ENCODE peak calls at places on chromosomes 12 and 14, in seven cellular contexts. One of them, this sample, is unnamed. For H3K36me3, the result is how much of the 10 kb centered on the place peaks cover.

GRCh38 chr12:68007466-68007865 is 18.2 kb downstream of the IFNG-AS1 start:
- DNase-seq in tibial artery: no peak
- DNase-seq in lower lobe of right lung: no peak
- DNase-seq in fibroblast of lung: peak
- DNase-seq in left ventricle myocardium inferior: no peak
- DNase-seq in pancreas: no peak
- DNase-seq in CD8-positive, alpha-beta memory T cell: no peak
- DNase-seq in this sample: no peak

GRCh38 chr12:38154096-38155019 is 162.2 kb upstream of the ALG10B start:
- DNase-seq in tibial artery: no peak
- DNase-seq in lower lobe of right lung: no peak
- DNase-seq in fibroblast of lung: no peak
- DNase-seq in left ventricle myocardium inferior: no peak
- DNase-seq in pancreas: no peak
- DNase-seq in CD8-positive, alpha-beta memory T cell: no peak
- DNase-seq in this sample: no peak

GRCh38 chr12:107079172-107080011 is 14.0 kb downstream of the CRY1 start:
- DNase-seq in tibial artery: no peak
- DNase-seq in lower lobe of right lung: no peak
- DNase-seq in fibroblast of lung: peak
- DNase-seq in left ventricle myocardium inferior: no peak
- DNase-seq in pancreas: no peak
- DNase-seq in CD8-positive, alpha-beta memory T cell: peak
- DNase-seq in this sample: no peak

GRCh38 chr14:60651936-60652673 is 2.8 kb upstream of the SIX1 start:
- DNase-seq in tibial artery: no peak
- DNase-seq in lower lobe of right lung: no peak
- DNase-seq in fibroblast of lung: peak
- DNase-seq in left ventricle myocardium inferior: no peak
- DNase-seq in pancreas: no peak
- DNase-seq in CD8-positive, alpha-beta memory T cell: no peak
- DNase-seq in this sample: no peak

GRCh38 chr14:105019861-105020814 is 745 bp downstream of the CDCA4 start:
- DNase-seq in tibial artery: no peak
- DNase-seq in lower lobe of right lung: peak
- DNase-seq in fibroblast of lung: no peak
- DNase-seq in left ventricle myocardium inferior: no peak
- DNase-seq in pancreas: peak
- DNase-seq in CD8-positive, alpha-beta memory T cell: peak
- DNase-seq in this sample: no peak

GRCh38 chr14:20848316-20848954 is 42.8 kb upstream of the RNASE3 start:
- DNase-seq in tibial artery: no peak
- DNase-seq in lower lobe of right lung: no peak
- DNase-seq in fibroblast of lung: no peak
- DNase-seq in left ventricle myocardium inferior: no peak
- DNase-seq in pancreas: no peak
- DNase-seq in CD8-positive, alpha-beta memory T cell: no peak
- DNase-seq in this sample: no peak

GRCh38 chr14:32408018-32408417 is 78.9 kb downstream of the AKAP6 start:
- DNase-seq in tibial artery: peak
- DNase-seq in lower lobe of right lung: no peak
- DNase-seq in fibroblast of lung: no peak
- DNase-seq in left ventricle myocardium inferior: peak
- DNase-seq in pancreas: no peak
- DNase-seq in CD8-positive, alpha-beta memory T cell: no peak
- DNase-seq in this sample: peak

GRCh38 chr12:56271031-56271430 is 4.3 kb downstream of the COQ10A start:
- DNase-seq in tibial artery: no peak
- DNase-seq in lower lobe of right lung: no peak
- DNase-seq in fibroblast of lung: peak
- DNase-seq in left ventricle myocardium inferior: no peak
- DNase-seq in pancreas: no peak
- DNase-seq in CD8-positive, alpha-beta memory T cell: no peak
- DNase-seq in this sample: no peak

GRCh38 chr12:66776974-66777373 is 98.1 kb upstream of the GRIP1 start:
- DNase-seq in tibial artery: no peak
- DNase-seq in lower lobe of right lung: no peak
- DNase-seq in fibroblast of lung: no peak
- DNase-seq in left ventricle myocardium inferior: no peak
- DNase-seq in pancreas: no peak
- DNase-seq in CD8-positive, alpha-beta memory T cell: peak
- DNase-seq in this sample: no peak

GRCh38 chr14:98489115-98489514 is 782.9 kb downstream of the BCL11B start:
- DNase-seq in tibial artery: no peak
- DNase-seq in lower lobe of right lung: no peak
- DNase-seq in fibroblast of lung: no peak
- DNase-seq in left ventricle myocardium inferior: no peak
- DNase-seq in pancreas: no peak
- DNase-seq in CD8-positive, alpha-beta memory T cell: no peak
- DNase-seq in this sample: no peak

GRCh38 chr14:73784988-73785313 is 66.7 kb upstream of the PTGR2 start:
- DNase-seq in tibial artery: no peak
- DNase-seq in lower lobe of right lung: no peak
- DNase-seq in fibroblast of lung: no peak
- DNase-seq in left ventricle myocardium inferior: no peak
- DNase-seq in pancreas: no peak
- DNase-seq in CD8-positive, alpha-beta memory T cell: no peak
- DNase-seq in this sample: no peak

GRCh38 chr12:124094188-124094587 is 121.2 kb downstream of the ZNF664 start:
- DNase-seq in tibial artery: no peak
- DNase-seq in lower lobe of right lung: no peak
- DNase-seq in fibroblast of lung: no peak
- DNase-seq in left ventricle myocardium inferior: no peak
- DNase-seq in pancreas: no peak
- DNase-seq in CD8-positive, alpha-beta memory T cell: no peak
- DNase-seq in this sample: no peak

GRCh38 chr14:105165134-105165704 is 3.4 kb downstream of the JAG2 start:
- DNase-seq in tibial artery: no peak
- DNase-seq in lower lobe of right lung: no peak
- DNase-seq in fibroblast of lung: no peak
- DNase-seq in left ventricle myocardium inferior: no peak
- DNase-seq in pancreas: no peak
- DNase-seq in CD8-positive, alpha-beta memory T cell: no peak
- DNase-seq in this sample: no peak

GRCh38 chr14:61385002-61385685 is 63.8 kb downstream of the PRKCH start:
- DNase-seq in tibial artery: no peak
- DNase-seq in lower lobe of right lung: no peak
- DNase-seq in fibroblast of lung: no peak
- DNase-seq in left ventricle myocardium inferior: no peak
- DNase-seq in pancreas: no peak
- DNase-seq in CD8-positive, alpha-beta memory T cell: peak
- DNase-seq in this sample: no peak

GRCh38 chr14:46259536-46259935 is 392.0 kb downstream of the RPL10L start:
- DNase-seq in tibial artery: no peak
- DNase-seq in lower lobe of right lung: no peak
- DNase-seq in fibroblast of lung: no peak
- DNase-seq in left ventricle myocardium inferior: no peak
- DNase-seq in pancreas: no peak
- DNase-seq in CD8-positive, alpha-beta memory T cell: no peak
- DNase-seq in this sample: no peak

GRCh38 chr12:81811066-81811777 is 52.1 kb upstream of the PPFIA2 start:
- DNase-seq in tibial artery: peak
- DNase-seq in lower lobe of right lung: no peak
- DNase-seq in fibroblast of lung: no peak
- DNase-seq in left ventricle myocardium inferior: no peak
- DNase-seq in pancreas: no peak
- DNase-seq in CD8-positive, alpha-beta memory T cell: no peak
- DNase-seq in this sample: no peak

GRCh38 chr14:30779210-30779609 is 95.1 kb upstream of the COCH start:
- DNase-seq in tibial artery: no peak
- DNase-seq in lower lobe of right lung: no peak
- DNase-seq in fibroblast of lung: peak
- DNase-seq in left ventricle myocardium inferior: no peak
- DNase-seq in pancreas: no peak
- DNase-seq in CD8-positive, alpha-beta memory T cell: no peak
- DNase-seq in this sample: no peak

GRCh38 chr14:95037273-95037672 is 120.1 kb downstream of the DICER1 start:
- DNase-seq in tibial artery: no peak
- DNase-seq in lower lobe of right lung: no peak
- DNase-seq in fibroblast of lung: no peak
- DNase-seq in left ventricle myocardium inferior: no peak
- DNase-seq in pancreas: no peak
- DNase-seq in CD8-positive, alpha-beta memory T cell: no peak
- DNase-seq in this sample: no peak

GRCh38 chr12:93892431-93893210 is 215.4 kb downstream of the CRADD start:
- DNase-seq in tibial artery: no peak
- DNase-seq in lower lobe of right lung: no peak
- DNase-seq in fibroblast of lung: no peak
- DNase-seq in left ventricle myocardium inferior: no peak
- DNase-seq in pancreas: no peak
- DNase-seq in CD8-positive, alpha-beta memory T cell: no peak
- DNase-seq in this sample: no peak

GRCh38 chr12:78181544-78182162 is 351.0 kb downstream of the NAV3 start:
- DNase-seq in tibial artery: no peak
- DNase-seq in lower lobe of right lung: no peak
- DNase-seq in fibroblast of lung: peak
- DNase-seq in left ventricle myocardium inferior: no peak
- DNase-seq in pancreas: no peak
- DNase-seq in CD8-positive, alpha-beta memory T cell: no peak
- DNase-seq in this sample: no peak

GRCh38 chr12:11209098-11209497 is 22.4 kb upstream of the TAS2R42 start:
- DNase-seq in tibial artery: no peak
- DNase-seq in lower lobe of right lung: no peak
- DNase-seq in fibroblast of lung: no peak
- DNase-seq in left ventricle myocardium inferior: no peak
- DNase-seq in pancreas: no peak
- DNase-seq in CD8-positive, alpha-beta memory T cell: no peak
- DNase-seq in this sample: no peak

GRCh38 chr12:27824126-27824842 is 44.2 kb upstream of the MANSC4 start:
- DNase-seq in tibial artery: no peak
- DNase-seq in lower lobe of right lung: no peak
- DNase-seq in fibroblast of lung: no peak
- DNase-seq in left ventricle myocardium inferior: no peak
- DNase-seq in pancreas: no peak
- DNase-seq in CD8-positive, alpha-beta memory T cell: no peak
- DNase-seq in this sample: no peak

GRCh38 chr12:27823038-27823437 is 43.0 kb upstream of the MANSC4 start:
- DNase-seq in tibial artery: no peak
- DNase-seq in lower lobe of right lung: no peak
- DNase-seq in fibroblast of lung: no peak
- DNase-seq in left ventricle myocardium inferior: no peak
- DNase-seq in pancreas: no peak
- DNase-seq in CD8-positive, alpha-beta memory T cell: no peak
- DNase-seq in this sample: no peak

GRCh38 chr12:27822076-27822712 is 42.2 kb upstream of the MANSC4 start:
- DNase-seq in tibial artery: no peak
- DNase-seq in lower lobe of right lung: no peak
- DNase-seq in fibroblast of lung: peak
- DNase-seq in left ventricle myocardium inferior: no peak
- DNase-seq in pancreas: no peak
- DNase-seq in CD8-positive, alpha-beta memory T cell: no peak
- DNase-seq in this sample: no peak

GRCh38 chr12:27828196-27828595 is 48.2 kb upstream of the MANSC4 start:
- DNase-seq in tibial artery: no peak
- DNase-seq in lower lobe of right lung: no peak
- DNase-seq in fibroblast of lung: no peak
- DNase-seq in left ventricle myocardium inferior: no peak
- DNase-seq in pancreas: no peak
- DNase-seq in CD8-positive, alpha-beta memory T cell: no peak
- DNase-seq in this sample: no peak

DNA sequence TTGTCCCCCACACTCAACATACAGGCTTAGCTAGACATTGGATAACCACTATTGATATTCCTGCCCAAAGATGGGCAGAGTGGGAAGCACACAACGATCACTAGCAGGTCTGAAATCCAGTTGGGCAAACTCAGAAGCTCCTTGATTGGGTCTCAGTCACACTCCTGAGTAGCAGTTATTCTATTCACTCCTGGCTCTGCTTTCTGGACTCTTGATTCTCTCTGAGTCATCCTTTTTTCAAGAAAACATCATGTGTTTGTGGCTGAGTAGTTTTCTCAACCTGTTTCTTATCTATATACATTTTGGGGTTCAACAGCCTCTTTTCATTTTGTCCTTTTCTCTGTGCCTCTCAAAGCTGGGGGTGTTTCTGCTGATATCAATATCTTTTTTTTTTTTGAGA is 46.0 kb upstream of the MANSC4 start:
- DNase-seq in tibial artery: no peak
- DNase-seq in lower lobe of right lung: no peak
- DNase-seq in fibroblast of lung: no peak
- DNase-seq in left ventricle myocardium inferior: no peak
- DNase-seq in pancreas: no peak
- DNase-seq in CD8-positive, alpha-beta memory T cell: no peak
- DNase-seq in this sample: no peak
- H3K27ac ChIP-seq in tibial artery: no peak
- H3K27ac ChIP-seq in lower lobe of right lung: no peak
- H3K27ac ChIP-seq in fibroblast of lung: no peak
- H3K27ac ChIP-seq in left ventricle myocardium inferior: no peak
- H3K27ac ChIP-seq in pancreas: no peak
- H3K27ac ChIP-seq in CD8-positive, alpha-beta memory T cell: no peak
- H3K27ac ChIP-seq in this sample: no peak

GRCh38 chr12:12926571-12927071 is 25.3 kb downstream of the GPRC5D start:
- DNase-seq in tibial artery: no peak
- DNase-seq in lower lobe of right lung: no peak
- DNase-seq in fibroblast of lung: no peak
- DNase-seq in left ventricle myocardium inferior: no peak
- DNase-seq in pancreas: no peak
- DNase-seq in CD8-positive, alpha-beta memory T cell: no peak
- DNase-seq in this sample: no peak
- H3K4me3 ChIP-seq in tibial artery: no peak
- H3K4me3 ChIP-seq in lower lobe of right lung: no peak
- H3K4me3 ChIP-seq in fibroblast of lung: no peak
- H3K4me3 ChIP-seq in left ventricle myocardium inferior: peak
- H3K4me3 ChIP-seq in pancreas: no peak
- H3K4me3 ChIP-seq in CD8-positive, alpha-beta memory T cell: no peak
- H3K4me3 ChIP-seq in this sample: no peak

GRCh38 chr12:132648616-132649225 is 30.1 kb downstream of the P2RX2 start:
- DNase-seq in tibial artery: no peak
- DNase-seq in lower lobe of right lung: no peak
- DNase-seq in fibroblast of lung: no peak
- DNase-seq in left ventricle myocardium inferior: no peak
- DNase-seq in pancreas: no peak
- DNase-seq in CD8-positive, alpha-beta memory T cell: no peak
- DNase-seq in this sample: no peak
- H3K36me3 ChIP-seq in tibial artery: under half
- H3K36me3 ChIP-seq in lower lobe of right lung: half or more
- H3K36me3 ChIP-seq in fibroblast of lung: under half
- H3K36me3 ChIP-seq in left ventricle myocardium inferior: half or more
- H3K36me3 ChIP-seq in pancreas: under half
- H3K36me3 ChIP-seq in CD8-positive, alpha-beta memory T cell: under half
- H3K36me3 ChIP-seq in this sample: under half

DNA sequence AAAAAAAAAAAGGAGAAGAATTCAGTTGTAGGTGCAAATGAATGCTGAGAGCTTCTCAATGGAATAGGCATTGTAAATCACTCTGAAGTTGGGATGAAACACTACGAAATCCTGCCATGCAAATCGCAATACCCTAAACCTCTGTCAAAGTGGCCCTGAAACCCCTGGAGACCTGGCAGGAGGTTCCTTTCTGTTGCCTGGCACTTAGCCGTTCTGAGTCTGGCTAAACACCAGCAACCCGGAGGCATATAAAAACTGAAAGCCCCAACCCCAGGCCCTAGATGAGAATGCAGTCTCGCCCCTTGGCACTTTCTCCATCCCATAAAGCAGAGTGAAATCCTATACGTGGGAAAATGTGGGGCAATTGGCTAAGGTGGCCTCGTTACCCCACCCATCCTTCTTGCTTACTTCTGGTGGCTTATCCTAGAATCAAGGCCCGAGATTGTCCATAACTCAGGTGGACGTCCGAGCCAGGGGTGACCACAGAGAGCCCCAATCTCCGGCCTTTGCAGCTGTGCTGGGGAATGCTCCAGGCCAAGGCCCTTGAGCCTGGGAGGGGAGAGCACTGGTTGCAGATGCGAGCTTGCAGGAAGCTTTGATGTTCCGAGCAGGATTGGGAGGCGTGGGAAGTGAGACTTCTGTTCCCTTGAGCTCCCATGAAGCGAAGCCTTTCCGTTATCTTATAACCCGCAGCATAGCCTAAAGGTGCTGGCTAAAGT is 151.7 kb upstream of the PARP11 start:
- DNase-seq in tibial artery: no peak
- DNase-seq in lower lobe of right lung: no peak
- DNase-seq in fibroblast of lung: no peak
- DNase-seq in left ventricle myocardium inferior: no peak
- DNase-seq in pancreas: peak
- DNase-seq in CD8-positive, alpha-beta memory T cell: no peak
- DNase-seq in this sample: no peak
- H3K27ac ChIP-seq in tibial artery: no peak
- H3K27ac ChIP-seq in lower lobe of right lung: no peak
- H3K27ac ChIP-seq in fibroblast of lung: no peak
- H3K27ac ChIP-seq in left ventricle myocardium inferior: no peak
- H3K27ac ChIP-seq in pancreas: peak
- H3K27ac ChIP-seq in CD8-positive, alpha-beta memory T cell: no peak
- H3K27ac ChIP-seq in this sample: no peak